ENCODE peak calls at places on chromosomes 3 and 15, in five cellular contexts. D is A549, W is body of pancreas, O is AG09309, I is endodermal cell. E is an unnamed sample.

GRCh38 chr3:105118905-105119304 is 247.8 kb upstream of the ALCAM start:
- DNase-seq in I (no peak), W (no peak), O (peak), D (peak), E (no peak)

GRCh38 chr15:96746621-96747155 is 416.2 kb downstream of the NR2F2 start:
- DNase-seq in O (no peak), W (no peak), I (no peak), D (no peak), E (no peak)

GRCh38 chr15:56249080-56249479 is 5.4 kb upstream of the RFX7 start:
- DNase-seq in D (no peak), I (peak), W (no peak), O (peak), E (no peak)

GRCh38 chr3:153284282-153284938 is 122.4 kb downstream of the RAP2B start:
- DNase-seq in O (peak), D (peak), W (no peak), I (no peak), E (no peak)

GRCh38 chr15:57857871-57858270 is 151.4 kb downstream of the POLR2M start:
- DNase-seq in W (no peak), O (no peak), I (no peak), D (no peak), E (no peak)

GRCh38 chr15:36117394-36117793 is 462.0 kb upstream of the CDIN1 start:
- DNase-seq in W (no peak), D (no peak), O (no peak), I (no peak), E (no peak)

GRCh38 chr3:113270096-113270495 is 58.7 kb downstream of the BOC start:
- DNase-seq in I (no peak), W (no peak), O (no peak), D (no peak), E (no peak)

GRCh38 chr3:141939759-141940158 is 63.3 kb downstream of the ATP1B3 start:
- DNase-seq in D (no peak), I (no peak), W (no peak), O (no peak), E (no peak)

GRCh38 chr3:161265916-161266571 is 44.9 kb downstream of the NMD3 start:
- DNase-seq in I (no peak), D (no peak), W (no peak), O (no peak), E (no peak)

GRCh38 chr3:47871389-47871788 is 68.5 kb downstream of the DHX30 start:
- DNase-seq in O (no peak), D (no peak), I (no peak), W (no peak), E (no peak)

GRCh38 chr3:4504340-4505261 is 11.5 kb downstream of the ITPR1 start:
- DNase-seq in D (no peak), I (no peak), W (no peak), O (no peak), E (no peak)

GRCh38 chr15:25852696-25853524 is 10.2 kb downstream of the ATP10A start:
- DNase-seq in D (no peak), O (no peak), W (no peak), I (no peak), E (no peak)

DNA sequence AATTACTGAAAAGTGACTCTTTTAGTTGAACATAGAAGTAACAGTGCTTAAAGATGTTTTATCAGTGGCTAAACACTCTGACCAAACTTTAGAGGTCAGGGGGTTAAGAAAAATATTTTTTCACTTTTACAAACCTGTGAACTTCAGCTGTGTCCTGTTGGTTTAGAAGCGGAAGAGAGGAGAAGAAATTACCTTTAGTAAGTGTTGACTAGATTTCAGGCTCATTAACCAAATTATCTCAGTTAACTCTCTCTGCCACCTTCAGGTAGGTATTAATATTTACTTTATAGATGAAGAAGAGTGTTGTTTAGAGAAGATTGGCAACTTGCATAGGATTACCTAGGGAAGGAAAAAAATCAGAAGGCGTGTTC is 151.9 kb upstream of the CMC1 start:
- DNase-seq in I (no peak), D (no peak), W (no peak), O (no peak), E (no peak)
- TF ChIP-seq CTCF in I (no peak), D (no peak), W (no peak), O (no peak), E (no peak)

GRCh38 chr15:51754267-51754666 is 2.9 kb downstream of the TMOD2 start:
- DNase-seq in I (no peak), O (no peak), W (no peak), D (no peak), E (no peak)

GRCh38 chr15:51757463-51757862 is 6.1 kb downstream of the TMOD2 start:
- DNase-seq in I (no peak), D (no peak), O (no peak), W (no peak), E (no peak)

GRCh38 chr15:51758645-51759044 is 7.2 kb downstream of the TMOD2 start:
- DNase-seq in O (no peak), I (no peak), D (no peak), W (peak), E (no peak)

GRCh38 chr15:51755790-51756189 is 4.4 kb downstream of the TMOD2 start:
- DNase-seq in I (no peak), W (no peak), O (no peak), D (no peak), E (no peak)

DNA sequence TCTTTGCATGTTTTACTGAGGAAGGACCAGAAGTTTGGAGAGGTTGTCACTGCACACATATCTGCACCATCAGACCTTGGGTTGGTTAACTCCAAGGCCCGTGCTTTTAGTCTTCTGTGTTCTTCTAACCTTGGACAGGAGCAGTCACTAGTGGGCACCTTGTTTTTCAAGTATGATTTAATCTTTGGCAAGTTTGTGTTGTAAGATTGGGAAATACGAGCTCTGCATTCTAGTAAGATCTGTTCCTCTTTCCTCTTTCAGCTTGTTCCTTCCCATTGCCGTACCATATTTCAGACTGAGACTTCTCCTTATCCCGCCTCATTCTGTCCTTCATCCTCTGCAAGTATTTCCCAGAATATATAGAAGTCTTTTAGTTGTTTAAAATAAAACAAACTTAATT is 5.1 kb downstream of the TMOD2 start:
- DNase-seq in I (no peak), D (no peak), W (no peak), O (no peak), E (no peak)
- TF ChIP-seq CTCF in I (no peak), D (no peak), W (no peak), O (no peak), E (no peak)

GRCh38 chr3:121992601-121993560 is 29.2 kb downstream of the ILDR1 start:
- DNase-seq in D (no peak), I (peak), W (no peak), O (no peak), E (no peak)

GRCh38 chr3:121995190-121996137 is 26.6 kb downstream of the ILDR1 start:
- DNase-seq in I (peak), D (peak), W (peak), O (peak), E (peak)

GRCh38 chr3:121988146-121988545 is 33.9 kb downstream of the ILDR1 start:
- DNase-seq in O (no peak), I (no peak), W (no peak), D (no peak), E (no peak)

GRCh38 chr3:121985841-121986240 is 36.2 kb downstream of the ILDR1 start:
- DNase-seq in I (no peak), O (no peak), D (no peak), W (no peak), E (no peak)

DNA sequence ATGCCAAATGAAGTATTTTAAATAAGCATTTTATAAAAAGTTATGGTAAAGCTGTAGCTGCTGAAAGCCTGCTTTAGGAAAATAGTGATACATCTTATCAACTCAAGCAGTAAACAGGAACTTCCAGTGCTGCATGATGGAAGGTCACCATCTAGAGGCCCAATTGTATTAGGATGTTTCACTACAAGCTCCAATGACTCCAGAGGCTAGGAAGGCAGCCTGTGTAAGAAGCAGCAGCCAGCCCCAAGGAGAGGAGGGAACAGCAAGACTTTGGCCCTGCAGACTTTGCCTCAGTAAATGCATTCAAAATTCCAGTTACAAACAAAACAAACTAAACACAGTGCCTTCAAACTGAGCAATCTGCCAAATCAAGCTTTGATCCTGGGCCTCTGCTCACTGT is 32.1 kb downstream of the ILDR1 start:
- DNase-seq in W (no peak), I (peak), D (no peak), O (no peak), E (no peak)
- TF ChIP-seq CTCF in W (peak), I (peak), D (no peak), O (no peak), E (no peak)

DNA sequence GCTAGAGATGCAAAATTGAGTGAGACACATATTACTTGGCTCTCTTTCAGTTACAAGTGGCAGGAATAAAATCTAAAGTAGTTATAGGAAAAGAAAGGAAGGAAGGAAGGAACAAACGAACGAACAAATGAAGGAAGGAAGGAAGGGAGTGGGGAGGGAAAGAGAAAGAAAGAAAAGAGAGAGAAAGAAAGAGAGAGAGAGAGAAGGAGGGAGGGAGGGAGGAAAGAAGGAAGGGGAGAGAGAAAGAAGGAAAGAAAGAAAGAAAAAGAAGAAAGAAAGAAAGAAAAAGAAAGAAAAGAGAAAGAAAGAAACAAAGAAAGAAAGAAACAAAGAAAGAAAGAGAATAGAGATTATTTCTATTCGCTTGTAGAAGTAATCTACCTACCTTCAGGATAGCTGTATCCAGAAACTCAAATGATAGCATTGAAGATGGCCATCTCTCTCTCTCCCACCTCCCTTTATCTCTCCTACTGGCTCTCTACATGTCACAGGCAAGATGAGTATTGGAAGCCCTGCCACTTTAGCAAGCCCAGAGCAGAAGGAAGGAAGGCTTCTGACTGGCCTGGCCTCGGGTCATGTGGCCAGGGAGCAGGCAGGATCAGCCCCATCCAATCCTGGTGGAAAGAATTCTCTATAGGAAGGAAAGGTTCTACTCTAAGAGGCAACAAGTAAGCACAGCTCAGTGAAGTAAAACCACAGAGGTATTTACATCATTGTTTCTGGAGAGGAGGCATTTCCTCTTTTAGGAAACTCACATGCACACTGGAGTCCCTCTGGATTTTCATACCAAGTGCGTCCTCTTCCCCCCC is 229.8 kb upstream of the TLE3 start:
- DNase-seq in O (peak), W (no peak), D (no peak), I (peak), E (no peak)
- TF ChIP-seq CTCF in O (no peak), W (no peak), D (no peak), I (no peak), E (no peak)

DNA sequence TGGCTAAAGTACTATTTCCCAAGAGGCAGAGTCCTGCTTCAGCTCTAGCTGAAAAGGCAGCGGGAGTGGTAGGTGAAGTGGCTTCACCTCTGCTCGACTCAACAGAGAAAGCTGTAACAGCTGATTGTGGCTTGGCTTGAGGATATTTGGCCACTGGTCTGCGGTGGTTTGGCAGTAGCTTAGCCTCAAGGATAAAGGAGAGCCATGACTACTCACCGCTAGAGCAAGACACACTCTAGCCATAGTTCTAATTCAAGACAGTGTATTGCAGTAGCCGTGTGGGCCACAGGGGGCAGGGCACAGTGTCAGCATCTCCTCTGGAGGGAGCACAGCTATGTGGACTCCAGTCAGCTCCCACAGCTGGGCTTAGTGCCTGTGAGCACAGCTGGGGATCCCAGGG is 23.5 kb downstream of the TPRG1 start:
- DNase-seq in W (no peak), I (peak), O (no peak), D (no peak), E (no peak)
- TF ChIP-seq CTCF in W (no peak), I (peak), O (peak), D (no peak), E (no peak)

DNA sequence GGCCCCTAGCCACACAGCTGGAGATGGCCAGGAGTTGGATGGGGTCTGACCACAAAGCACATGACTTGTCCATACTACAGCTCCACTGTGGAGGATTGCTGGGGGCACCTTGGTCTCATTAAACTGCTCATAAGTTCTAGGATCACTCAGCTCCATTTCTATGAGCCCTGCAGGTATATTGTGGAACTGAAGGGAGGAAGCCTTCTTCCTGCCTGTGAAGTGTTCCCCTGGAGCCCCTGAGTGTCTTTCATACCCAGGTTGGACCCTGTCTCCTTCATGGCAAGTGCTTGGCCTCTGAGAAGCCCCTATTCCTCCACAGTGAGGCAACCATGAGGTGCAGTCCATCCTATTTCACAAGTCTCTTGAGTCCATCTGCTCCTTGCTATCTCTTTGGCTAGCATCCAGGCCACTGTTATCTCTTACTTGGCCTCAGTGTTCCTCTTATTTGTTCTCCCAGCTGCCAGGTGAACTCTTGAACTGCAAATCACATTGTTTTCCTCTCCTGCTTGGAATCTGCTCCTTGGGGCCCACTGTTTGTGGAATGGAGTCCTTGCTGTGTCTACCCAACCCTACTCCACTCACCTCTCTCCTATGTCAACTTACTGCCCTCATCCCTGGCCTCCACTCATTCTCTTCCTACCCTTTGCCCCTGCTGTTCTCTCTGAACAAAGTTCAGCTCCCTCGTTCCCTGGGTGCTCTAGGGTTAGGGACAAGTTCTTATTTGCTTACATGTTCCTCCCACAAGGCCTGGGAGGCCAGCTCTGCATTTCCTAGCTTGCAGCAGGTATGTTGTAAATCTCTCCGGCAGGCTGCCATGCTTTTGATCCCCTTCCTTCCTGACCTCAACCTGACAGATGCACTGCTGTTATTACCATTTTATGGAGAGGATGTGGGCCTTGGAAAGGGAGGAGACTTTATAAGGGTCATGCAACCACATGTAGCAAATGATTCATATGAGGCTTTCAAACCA is 1.2 kb downstream of the ACOX2 start:
- DNase-seq in O (no peak), I (peak), W (peak), D (no peak), E (no peak)
- TF ChIP-seq CTCF in O (no peak), I (peak), W (no peak), D (no peak), E (no peak)

E was measured in mesothelial cell of epicardium.